ENCODE peak calls at places on chromosomes 4 and X, in eight cellular contexts. Q, R, G, T, S, P, D and C are unnamed samples.

GRCh38 chrX:63250253-63250868 is 100.8 kb downstream of the SPIN4 start:
- DNase-seq in G (peak), P (peak), Q (peak), T (no peak), S (peak), R (peak), D (no peak), C (no peak)

GRCh38 chr4:138186264-138186663 is 55.9 kb downstream of the SLC7A11 start:
- DNase-seq in T (no peak), D (no peak), S (no peak), R (no peak), G (no peak), P (no peak), Q (no peak), C (no peak)

GRCh38 chr4:168877779-168878491 is 132.1 kb downstream of the CBR4 start:
- DNase-seq in G (peak), Q (no peak), T (no peak), R (peak), P (peak), S (no peak), D (peak), C (peak)

GRCh38 chr4:155899891-155900290 is 3.6 kb upstream of the TDO2 start:
- DNase-seq in P (no peak), G (no peak), S (no peak), D (no peak), T (no peak), Q (no peak), R (no peak), C (no peak)

GRCh38 chrX:119477812-119478232 is 9.6 kb downstream of the SLC25A5 start:
- DNase-seq in T (no peak), S (peak), D (peak), G (no peak), P (no peak), R (peak), Q (no peak), C (no peak)

GRCh38 chrX:18707442-18708049 is at the start of gene PPEF1:
- DNase-seq in S (no peak), Q (peak), T (no peak), G (no peak), D (no peak), P (no peak), R (no peak), C (no peak)

GRCh38 chrX:95382799-95383198 is 1301.8 kb upstream of the DIAPH2 start:
- DNase-seq in P (no peak), T (no peak), R (no peak), Q (no peak), S (no peak), D (no peak), G (no peak), C (no peak)

GRCh38 chr4:31518796-31519250 is 798.7 kb downstream of the PCDH7 start:
- DNase-seq in T (no peak), S (peak), P (no peak), R (peak), D (peak), G (no peak), Q (no peak), C (no peak)

GRCh38 chr4:153223418-153223792 is 19.2 kb downstream of the TRIM2 start:
- DNase-seq in Q (no peak), P (no peak), R (peak), G (no peak), S (no peak), T (no peak), D (peak), C (no peak)

GRCh38 chr4:7772708-7773385 is 166.8 kb downstream of the AFAP1 start:
- DNase-seq in T (no peak), D (no peak), R (no peak), P (no peak), S (no peak), G (no peak), Q (no peak), C (peak)

GRCh38 chrX:141642979-141643378 is 53.5 kb downstream of the SPANXA2 start:
- DNase-seq in S (no peak), T (no peak), R (no peak), D (peak), Q (no peak), P (no peak), G (no peak), C (no peak)

GRCh38 chr4:125520258-125520990 is 205.7 kb downstream of the FAT4 start:
- DNase-seq in T (no peak), D (no peak), R (no peak), S (no peak), G (no peak), Q (no peak), P (no peak), C (no peak)

GRCh38 chrX:55132416-55132815 is 43.6 kb downstream of the PAGE2 start:
- DNase-seq in T (no peak), S (no peak), Q (no peak), D (no peak), R (no peak), P (no peak), G (no peak), C (no peak)

GRCh38 chrX:140712413-140713173 is 3.0 kb downstream of the LINC00632 start:
- DNase-seq in D (peak), S (no peak), Q (no peak), G (no peak), R (peak), T (peak), P (peak), C (peak)

GRCh38 chr4:7186081-7186480 is 6.3 kb upstream of the SORCS2 start:
- DNase-seq in P (peak), D (no peak), G (no peak), S (no peak), T (no peak), R (peak), Q (no peak), C (peak)

GRCh38 chr4:147465461-147465860 is 15.4 kb upstream of the EDNRA start:
- DNase-seq in S (no peak), D (no peak), G (no peak), R (no peak), P (no peak), T (no peak), Q (no peak), C (no peak)

GRCh38 chrX:102765217-102765616 is 44.7 kb downstream of the GPRASP3 start:
- DNase-seq in R (peak), T (no peak), P (no peak), Q (no peak), S (peak), D (peak), G (no peak), C (no peak)

GRCh38 chr4:186765673-186766546 is 42.3 kb upstream of the FAT1 start:
- DNase-seq in T (no peak), Q (no peak), G (no peak), D (no peak), S (no peak), P (no peak), R (no peak), C (no peak)

GRCh38 chr4:146243141-146243882 is 29.0 kb downstream of the REELD1 start:
- DNase-seq in S (no peak), D (no peak), P (peak), T (peak), Q (no peak), G (peak), R (peak), C (no peak)

GRCh38 chrX:111133389-111133788 is 37.4 kb downstream of the PAK3 start:
- DNase-seq in S (no peak), Q (no peak), G (no peak), D (peak), P (no peak), R (no peak), T (no peak), C (no peak)

GRCh38 chrX:118226060-118226428 is 109.4 kb upstream of the KLHL13 start:
- DNase-seq in D (peak), T (no peak), P (no peak), S (no peak), Q (peak), R (peak), G (no peak), C (no peak)

GRCh38 chrX:16601885-16602284 is 48.1 kb upstream of the S100G start:
- DNase-seq in P (no peak), S (no peak), R (no peak), Q (no peak), T (no peak), D (no peak), G (no peak), C (no peak)

GRCh38 chr4:76990288-76991080 is 40.9 kb downstream of the SEPTIN11 start:
- DNase-seq in D (peak), S (peak), P (no peak), Q (no peak), T (no peak), G (no peak), R (peak), C (no peak)

GRCh38 chrX:45322382-45322781 is 121.7 kb upstream of the DIPK2B start:
- DNase-seq in D (peak), Q (no peak), R (peak), G (peak), P (peak), S (peak), T (no peak), C (no peak)

GRCh38 chr4:184684491-184685189 is 35.1 kb downstream of the PRIMPOL start:
- DNase-seq in G (no peak), T (no peak), S (no peak), P (no peak), Q (no peak), R (peak), D (peak), C (no peak)